ENCODE peak calls at places on chromosomes 11 and 22, in ten cellular contexts. H is Calu3; A is myocyte; G is NCI-H345; Z is uterus; S is hippocampal formation; I is MM.1S; T is activated CD4-positive, alpha-beta T cell treated with anti-CD3 and anti-CD28 coated beads, Interleukin-2, amount 50 U/mL, for 24 hours; M is ACHN; C is GM19239. V is an unnamed sample.

GRCh38 chr11:13140028-13140870 is 131.1 kb downstream of the RASSF10 start:
- DNase-seq in H (peak), A (peak), G (no peak), Z (no peak), S (no peak), I (no peak), T (no peak), M (peak), C (peak), V (no peak)

GRCh38 chr22:46056169-46057041 is 79.4 kb upstream of the WNT7B start:
- DNase-seq in H (no peak), A (peak), G (no peak), Z (peak), S (peak), I (no peak), T (no peak), M (no peak), C (no peak), V (no peak)

GRCh38 chr11:128775513-128775912 is 81.6 kb downstream of the FLI1 start:
- DNase-seq in H (no peak), A (no peak), G (no peak), Z (no peak), S (no peak), I (no peak), T (no peak), M (no peak), C (no peak), V (no peak)

GRCh38 chr11:22389526-22390282 is 51.5 kb downstream of the SLC17A6 start:
- DNase-seq in H (no peak), A (no peak), G (no peak), Z (no peak), S (no peak), I (no peak), T (no peak), M (no peak), C (no peak), V (no peak)

GRCh38 chr11:117074122-117074521 is 24.1 kb downstream of the SIK3 start:
- DNase-seq in H (no peak), A (no peak), G (no peak), Z (no peak), S (no peak), I (no peak), T (no peak), M (no peak), C (no peak), V (no peak)

GRCh38 chr22:46902998-46903916 is 140.8 kb downstream of the TBC1D22A start:
- DNase-seq in H (no peak), A (no peak), G (no peak), Z (no peak), S (no peak), I (no peak), T (no peak), M (no peak), C (no peak), V (no peak)

GRCh38 chr11:18490736-18491485 is 35.3 kb downstream of the LDHAL6A start:
- DNase-seq in H (peak), A (no peak), G (no peak), Z (no peak), S (no peak), I (no peak), T (no peak), M (no peak), C (no peak), V (no peak)

GRCh38 chr11:3162410-3163240 is 2.5 kb downstream of the OSBPL5 start:
- DNase-seq in H (no peak), A (no peak), G (no peak), Z (no peak), S (peak), I (no peak), T (no peak), M (no peak), C (no peak), V (no peak)

GRCh38 chr11:12175694-12176241 is 65.4 kb downstream of the MICAL2 start:
- DNase-seq in H (no peak), A (peak), G (no peak), Z (no peak), S (no peak), I (peak), T (no peak), M (peak), C (no peak), V (no peak)

GRCh38 chr11:35515224-35515623 is 10.2 kb downstream of the PAMR1 start:
- DNase-seq in H (no peak), A (peak), G (no peak), Z (no peak), S (no peak), I (no peak), T (no peak), M (no peak), C (no peak), V (no peak)